ENCODE peak calls at places on chromosome 19, in nine cellular contexts. J is brain microvascular endothelial cell; C is CD8-positive, alpha-beta T cell; R is neural progenitor cell; O is astrocyte; G is mucosa of descending colon; A is HFF-Myc; D is AG04450; Y is psoas muscle. B is an unnamed sample.

GRCh38 chr19:3879656-3880055 is 829 bp upstream of the ATCAY start:
- DNase-seq in A (no peak), Y (no peak), D (no peak), O (no peak), C (no peak), R (no peak), J (no peak), G (no peak), B (no peak)

GRCh38 chr19:48476176-48476575 is 7.0 kb downstream of the CYTH2 start:
- DNase-seq in O (no peak), Y (no peak), D (no peak), R (no peak), J (no peak), C (no peak), A (no peak), G (no peak), B (no peak)

GRCh38 chr19:3964256-3965194 is 6.4 kb downstream of the DAPK3 start:
- DNase-seq in D (no peak), C (no peak), A (no peak), Y (peak; percentile 24), G (no peak), O (no peak), R (peak; percentile 1), J (no peak), B (no peak)

GRCh38 chr19:19433666-19434213 is 28.3 kb downstream of the GATAD2A start:
- DNase-seq in D (no peak), Y (no peak), G (no peak), C (no peak), R (no peak), O (no peak), J (no peak), A (no peak), B (no peak)

GRCh38 chr19:49340069-49340864 is 5.1 kb downstream of the CD37 start:
- DNase-seq in Y (peak; percentile 59), J (no peak), G (peak; percentile 87), O (no peak), A (no peak), D (no peak), C (no peak), R (peak; percentile 52), B (no peak)

GRCh38 chr19:7874857-7875393 is 735 bp upstream of the PRR36 start:
- DNase-seq in O (no peak), J (no peak), R (no peak), C (no peak), G (no peak), A (no peak), D (no peak), Y (no peak), B (no peak)

GRCh38 chr19:17246681-17247425 is 1.1 kb upstream of the NR2F6 start:
- DNase-seq in A (no peak), G (peak; percentile 87), C (no peak), D (no peak), R (no peak), O (no peak), J (no peak), Y (no peak), B (no peak)

GRCh38 chr19:48739400-48739825 is 997 bp downstream of the RASIP1 start:
- DNase-seq in R (peak; percentile 45), G (no peak), C (no peak), J (no peak), D (no peak), O (no peak), Y (no peak), A (no peak), B (no peak)

GRCh38 chr19:49875801-49876421 is 1.2 kb downstream of the AKT1S1 start:
- DNase-seq in J (no peak), O (no peak), A (no peak), C (peak; percentile 78), Y (peak; percentile 64), R (peak; percentile 83), D (no peak), G (peak; percentile 85), B (no peak)

GRCh38 chr19:8517551-8518442 is 3.8 kb upstream of the ZNF414 start:
- DNase-seq in J (no peak), C (peak; percentile 80), R (no peak), D (no peak), Y (no peak), G (no peak), A (no peak), O (no peak), B (no peak)

DNA sequence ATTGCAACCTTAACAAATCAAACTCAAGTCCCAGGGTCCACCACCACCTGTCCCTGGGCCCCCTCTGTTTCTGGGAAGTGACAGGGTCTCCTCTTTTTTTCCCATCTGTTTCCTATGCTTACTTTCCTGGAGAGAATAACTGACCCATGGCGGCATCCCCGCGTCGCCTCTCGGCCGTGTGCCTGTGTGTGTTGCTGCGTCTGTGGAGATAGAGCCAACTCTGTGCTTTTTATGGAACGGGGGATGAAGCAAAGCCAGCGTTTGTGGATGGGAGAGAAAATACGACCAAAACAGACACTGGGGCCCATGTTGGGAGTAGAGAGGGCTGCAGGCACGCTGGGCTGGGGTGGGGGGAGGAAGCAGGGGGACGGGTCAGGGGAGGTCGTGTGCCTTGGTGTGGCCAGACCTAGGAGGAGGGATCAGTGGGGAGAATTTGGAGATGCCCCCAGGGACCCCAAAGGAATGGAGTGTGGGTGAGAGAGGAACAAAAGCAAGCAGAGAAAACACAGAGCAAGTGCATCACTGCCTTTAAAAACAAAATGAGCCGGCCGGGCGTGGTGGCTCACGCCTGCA is 16.6 kb downstream of the PLK5 start:
- DNase-seq in A (no peak), R (no peak), Y (no peak), O (no peak), C (no peak), D (no peak), G (no peak), J (no peak), B (no peak)
- H3K4me3 ChIP-seq in A (no peak overlapping the region), R (no peak overlapping the region), Y (no peak overlapping the region), O (no peak overlapping the region), C (no peak overlapping the region), D (no peak overlapping the region), G (no peak overlapping the region), J (no peak overlapping the region), B (no peak overlapping the region)

GRCh38 chr19:14363203-14364097 is 17.8 kb upstream of the ADGRE5 start:
- DNase-seq in A (no peak), Y (peak; percentile 78), D (no peak), R (peak; percentile 78), J (peak; percentile 76), C (no peak), O (peak; percentile 48), G (peak; percentile 87), B (no peak)

GRCh38 chr19:14367016-14367415 is 14.2 kb upstream of the ADGRE5 start:
- DNase-seq in O (no peak), D (no peak), C (no peak), G (no peak), A (no peak), R (no peak), J (no peak), Y (no peak), B (no peak)

GRCh38 chr19:14366529-14366928 is 14.7 kb upstream of the ADGRE5 start:
- DNase-seq in G (peak; percentile 94), J (peak; percentile 76), Y (peak; percentile 57), D (no peak), O (peak; percentile 35), R (peak; percentile 46), C (peak; percentile 90), A (no peak), B (no peak)

GRCh38 chr19:14361824-14362223 is 19.4 kb upstream of the ADGRE5 start:
- DNase-seq in J (no peak), R (peak; percentile 52), Y (no peak), A (no peak), G (no peak), O (no peak), D (no peak), C (no peak), B (no peak)
- TF ChIP-seq CTCF in J (peak; percentile 39), R (peak; percentile 26), Y (peak; percentile 6), A (peak; percentile 12), G (no peak), O (no peak), D (peak; percentile 17), C (peak; percentile 41), B (peak; percentile 12)

GRCh38 chr19:34259367-34259865 is 5.1 kb downstream of the GARRE1 start:
- DNase-seq in C (no peak), Y (no peak), G (no peak), A (no peak), R (no peak), J (no peak), O (no peak), D (no peak), B (no peak)

GRCh38 chr19:34263745-34264237 is 9.4 kb downstream of the GARRE1 start:
- DNase-seq in O (no peak), Y (no peak), R (no peak), A (no peak), C (no peak), J (no peak), G (no peak), D (no peak), B (no peak)

GRCh38 chr19:34261335-34262109 is 7.2 kb downstream of the GARRE1 start:
- DNase-seq in O (no peak), Y (no peak), C (no peak), A (no peak), D (no peak), G (no peak), R (no peak), J (no peak), B (no peak)

GRCh38 chr19:34257559-34257924 is 3.2 kb downstream of the GARRE1 start:
- DNase-seq in R (no peak), Y (no peak), A (no peak), J (no peak), O (no peak), C (no peak), D (no peak), G (no peak), B (no peak)

GRCh38 chr19:34260771-34261173 is 6.4 kb downstream of the GARRE1 start:
- DNase-seq in O (peak; percentile 70), D (no peak), J (peak; percentile 59), C (no peak), Y (no peak), A (no peak), R (peak; percentile 36), G (no peak), B (no peak)
- H3K4me3 ChIP-seq in O (peak overlapping the region; percentile 26), D (peak overlapping the region; percentile 39), J (peak overlapping the region; percentile 10), C (no peak overlapping the region), Y (no peak overlapping the region), A (no peak overlapping the region), R (no peak overlapping the region), G (no peak overlapping the region), B (no peak overlapping the region)

DNA sequence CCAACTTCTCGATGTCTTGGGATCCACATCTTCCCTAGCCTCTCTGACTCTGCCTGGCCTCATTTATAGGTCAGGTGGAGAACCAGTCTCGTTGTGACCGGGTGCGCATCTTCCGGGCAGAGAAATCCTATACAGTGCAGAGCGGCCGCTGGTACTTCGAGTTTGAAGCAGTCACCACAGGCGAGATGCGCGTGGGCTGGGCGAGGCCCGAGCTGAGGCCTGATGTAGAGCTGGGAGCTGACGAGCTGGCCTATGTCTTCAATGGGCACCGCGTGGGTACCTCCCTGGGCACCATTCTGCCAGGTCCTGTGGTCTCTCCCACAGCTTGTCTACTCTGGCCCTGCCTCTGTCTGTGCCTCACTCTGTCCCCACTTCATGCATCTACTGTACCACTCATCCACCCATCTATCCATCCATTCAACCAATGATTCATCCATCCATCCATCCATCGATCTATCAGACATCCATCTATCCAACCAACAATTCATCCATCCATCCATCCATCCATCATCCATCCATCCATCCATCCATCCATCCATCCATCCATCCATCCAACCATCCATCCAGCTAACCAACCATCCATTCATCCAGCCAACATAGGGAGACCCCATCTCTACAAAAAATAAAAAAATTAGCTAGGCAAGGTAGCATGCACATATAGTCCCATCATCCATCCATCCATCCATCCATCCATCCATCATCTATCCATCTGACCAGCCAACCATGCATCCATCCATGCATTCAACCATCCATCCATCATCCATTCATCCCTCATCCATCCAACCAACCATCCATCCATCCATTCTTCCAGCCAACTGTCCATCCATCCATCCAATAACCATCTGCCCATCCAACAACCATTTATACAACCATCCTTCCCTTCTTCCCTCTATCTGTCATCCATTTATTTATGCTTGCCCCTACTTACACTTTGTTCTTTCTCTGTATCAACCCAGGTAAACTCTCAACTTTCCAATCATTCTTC is 34.3 kb downstream of the RYR1 start:
- DNase-seq in G (no peak), R (no peak), Y (no peak), A (no peak), C (no peak), O (no peak), J (no peak), D (no peak), B (no peak)
- TF ChIP-seq CTCF in G (no peak), R (no peak), Y (no peak), A (no peak), C (no peak), O (no peak), J (no peak), D (no peak), B (no peak)